ENCODE peak calls at places on chromosomes 4 and X, in five cellular contexts. J is tibial artery, T is upper lobe of right lung, C is OCI-LY7, B is IMR-90. K is an unnamed sample.

GRCh38 chrX:105552395-105552794 is 269.9 kb upstream of the NRK start:
- DNase-seq in J (no peak), T (no peak), C (no peak), B (no peak), K (no peak)

GRCh38 chr4:3868146-3868840 is 102.1 kb downstream of the ADRA2C start:
- DNase-seq in J (no peak), T (peak; percentile 43), C (no peak), B (peak; percentile 20), K (peak; percentile 55)

GRCh38 chrX:138856881-138857280 is 145.4 kb upstream of the FGF13 start:
- DNase-seq in J (no peak), T (no peak), C (no peak), B (no peak), K (no peak)

GRCh38 chr4:13656569-13656988 is 29.1 kb upstream of the BOD1L1 start:
- DNase-seq in J (peak; percentile 45), T (peak; percentile 72), C (peak; percentile 49), B (peak; percentile 74), K (peak; percentile 84)

GRCh38 chr4:79652726-79653125 is 244.7 kb upstream of the GK2 start:
- DNase-seq in J (no peak), T (no peak), C (no peak), B (no peak), K (no peak)

GRCh38 chr4:166594326-166594946 is 639.9 kb downstream of the SPOCK3 start:
- DNase-seq in J (no peak), T (no peak), C (peak; percentile 0), B (no peak), K (no peak)

GRCh38 chr4:74005528-74005927 is 7.1 kb upstream of the CXCL5 start:
- DNase-seq in J (no peak), T (no peak), C (no peak), B (no peak), K (no peak)

GRCh38 chr4:150598906-150599305 is 17.0 kb downstream of the MAB21L2 start:
- DNase-seq in J (no peak), T (no peak), C (no peak), B (no peak), K (no peak)

GRCh38 chr4:186693159-186693815 is 30.4 kb downstream of the FAT1 start:
- DNase-seq in J (peak; percentile 88), T (peak; percentile 78), C (no peak), B (peak; percentile 87), K (peak; percentile 89)

GRCh38 chr4:153207561-153207960 is 3.3 kb downstream of the TRIM2 start:
- DNase-seq in J (no peak), T (no peak), C (no peak), B (peak; percentile 24), K (no peak)

GRCh38 chr4:5424211-5424610 is 284.1 kb downstream of the EVC2 start:
- DNase-seq in J (no peak), T (no peak), C (no peak), B (no peak), K (no peak)

GRCh38 chrX:42732506-42732905 is 45.5 kb downstream of the PPP1R2C start:
- DNase-seq in J (no peak), T (no peak), C (no peak), B (no peak), K (no peak)

GRCh38 chr4:114349543-114350175 is 248.9 kb upstream of the UGT8 start:
- DNase-seq in J (no peak), T (no peak), C (no peak), B (peak; percentile 85), K (no peak)

GRCh38 chrX:46130246-46130645 is 415.0 kb downstream of the ZNF674 start:
- DNase-seq in J (no peak), T (no peak), C (no peak), B (no peak), K (no peak)

GRCh38 chr4:118842055-118842454 is 6.1 kb upstream of the SEC24D start:
- DNase-seq in J (no peak), T (no peak), C (no peak), B (peak; percentile 82), K (no peak)

GRCh38 chr4:56434599-56435000 is 815 bp downstream of the PPAT start:
- DNase-seq in J (no peak), T (no peak), C (no peak), B (peak; percentile 58), K (no peak)

GRCh38 chr4:188031751-188032150 is 36.2 kb downstream of the ZFP42 start:
- DNase-seq in J (no peak), T (no peak), C (no peak), B (no peak), K (no peak)

GRCh38 chrX:142089193-142089592 is 115.9 kb downstream of the MAGEC2 start:
- DNase-seq in J (no peak), T (no peak), C (no peak), B (peak; percentile 1), K (no peak)

GRCh38 chr4:10084651-10085320 is 31.8 kb downstream of the WDR1 start:
- DNase-seq in J (peak; percentile 10), T (peak; percentile 55), C (no peak), B (no peak), K (peak; percentile 32)

GRCh38 chrX:10033360-10034007 is 66.3 kb downstream of the CLDN34 start:
- DNase-seq in J (no peak), T (no peak), C (no peak), B (peak; percentile 54), K (no peak)

GRCh38 chr4:3368841-3369760 is 72.7 kb upstream of the HGFAC start:
- DNase-seq in J (no peak), T (no peak), C (no peak), B (no peak), K (no peak)

GRCh38 chr4:147755567-147756295 is 23.8 kb downstream of the ARHGAP10 start:
- DNase-seq in J (no peak), T (no peak), C (no peak), B (peak; percentile 83), K (no peak)

GRCh38 chrX:130426531-130426930 is 24.7 kb downstream of the RBMX2 start:
- DNase-seq in J (no peak), T (no peak), C (no peak), B (no peak), K (no peak)

GRCh38 chrX:17706676-17707075 is 30.6 kb upstream of the SCML1 start:
- DNase-seq in J (no peak), T (no peak), C (no peak), B (peak; percentile 83), K (no peak)

GRCh38 chrX:3165808-3166207 is 124.5 kb downstream of the ARSF start:
- DNase-seq in J (no peak), T (no peak), C (no peak), B (no peak), K (no peak)

GRCh38 chrX:41919870-41920269 is 3.5 kb downstream of the CASK start:
- DNase-seq in J (no peak), T (no peak), C (no peak), B (no peak), K (no peak)

GRCh38 chr4:111323916-111324315 is 701.0 kb upstream of the PITX2 start:
- DNase-seq in J (no peak), T (no peak), C (no peak), B (peak; percentile 39), K (no peak)

GRCh38 chr4:7165874-7166201 is 26.5 kb upstream of the SORCS2 start:
- DNase-seq in J (no peak), T (peak; percentile 51), C (no peak), B (no peak), K (peak; percentile 40)

GRCh38 chr4:20297246-20297645 is 45.5 kb downstream of the SLIT2 start:
- DNase-seq in J (no peak), T (no peak), C (no peak), B (peak; percentile 32), K (no peak)

GRCh38 chrX:103734125-103734760 is 23.5 kb downstream of the TMEM31 start:
- DNase-seq in J (no peak), T (no peak), C (no peak), B (peak; percentile 24), K (no peak)

GRCh38 chrX:103565197-103565596 is 20.1 kb upstream of the TCEAL4 start:
- DNase-seq in J (no peak), T (no peak), C (no peak), B (no peak), K (no peak)

GRCh38 chr4:123397276-123398150 is 918 bp downstream of the SPRY1 start:
- DNase-seq in J (peak; percentile 57), T (peak; percentile 86), C (peak; percentile 30), B (peak; percentile 36), K (peak; percentile 83)

GRCh38 chrX:150913511-150913910 is 15.0 kb upstream of the CD99L2 start:
- DNase-seq in J (no peak), T (no peak), C (no peak), B (peak; percentile 41), K (no peak)

GRCh38 chr4:160375746-160376452 is 1273.0 kb downstream of the RAPGEF2 start:
- DNase-seq in J (no peak), T (no peak), C (no peak), B (no peak), K (no peak)

GRCh38 chrX:153925739-153926593 is at the start of gene ARHGAP4:
- DNase-seq in J (no peak), T (peak; percentile 71), C (peak; percentile 62), B (no peak), K (no peak)

DNA sequence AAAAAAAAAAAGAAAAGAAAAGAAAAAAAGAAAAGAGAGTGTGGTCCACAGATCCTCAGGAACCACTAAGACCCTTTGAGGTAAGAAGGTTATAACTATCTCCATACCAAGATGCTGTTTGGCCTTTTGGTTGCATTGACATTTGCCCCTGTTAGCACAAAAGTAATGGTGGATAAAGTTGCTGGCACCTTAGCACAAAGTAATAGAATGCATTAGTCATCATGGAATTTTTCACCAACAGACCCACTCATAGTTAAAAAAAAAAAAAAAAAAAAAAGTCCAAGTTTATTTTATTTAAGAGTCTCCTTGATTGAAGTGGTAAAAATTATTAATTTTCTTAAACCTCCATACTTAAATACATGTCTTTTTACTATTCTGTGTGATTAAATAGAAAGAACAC is 78.4 kb upstream of the RBPJ start:
- DNase-seq in J (no peak), T (no peak), C (no peak), B (peak; percentile 40), K (no peak)
- H3K27ac ChIP-seq in J (no peak overlapping the region), T (no peak overlapping the region), C (no peak overlapping the region), B (no peak overlapping the region), K (no peak overlapping the region)

DNA sequence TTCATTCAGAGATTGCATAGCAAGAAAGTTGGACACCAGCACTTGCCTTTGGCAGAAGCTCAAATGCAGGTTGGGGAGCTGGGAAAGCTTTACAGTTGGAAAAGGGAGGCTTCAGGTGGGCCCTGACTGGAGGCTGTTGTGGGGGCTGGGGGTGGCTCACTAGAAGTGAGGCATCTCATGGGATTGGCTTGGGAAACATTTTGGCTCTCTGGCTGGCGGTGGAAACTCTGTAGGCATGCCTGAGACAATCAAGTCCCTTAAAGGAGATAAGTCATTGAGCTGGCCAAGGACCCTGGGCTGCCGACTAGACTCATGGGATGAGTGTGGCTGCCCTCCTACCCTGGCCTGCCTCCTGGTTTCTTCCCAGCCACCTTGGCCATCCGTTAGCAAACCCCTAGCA is 31.4 kb upstream of the STS start:
- DNase-seq in J (no peak), T (no peak), C (no peak), B (no peak), K (no peak)
- H3K27ac ChIP-seq in J (no peak overlapping the region), T (no peak overlapping the region), C (peak overlapping the region; percentile 85), B (no peak overlapping the region), K (no peak overlapping the region)

GRCh38 chr4:165369522-165369921 is 9.3 kb upstream of the CPE start:
- DNase-seq in J (no peak), T (no peak), C (no peak), B (no peak), K (no peak)
- H3K27ac ChIP-seq in J (no peak overlapping the region), T (no peak overlapping the region), C (no peak overlapping the region), B (no peak overlapping the region), K (no peak overlapping the region)

GRCh38 chr4:108107729-108108382 is 60.9 kb downstream of the LEF1 start:
- DNase-seq in J (no peak), T (no peak), C (no peak), B (no peak), K (no peak)
- H3K27ac ChIP-seq in J (no peak overlapping the region), T (no peak overlapping the region), C (no peak overlapping the region), B (no peak overlapping the region), K (no peak overlapping the region)

GRCh38 chr4:76783836-76784235 is 114.1 kb downstream of the SOWAHB start:
- DNase-seq in J (no peak), T (no peak), C (no peak), B (no peak), K (no peak)
- H3K27ac ChIP-seq in J (no peak overlapping the region), T (no peak overlapping the region), C (no peak overlapping the region), B (peak overlapping the region; percentile 12), K (no peak overlapping the region)

K was measured in aorta.